ENCODE peak calls at places on chromosome 11, in six cellular contexts. R is pancreas, D is ACHN, X is NCI-H2171, N is C1 segment of cervical spinal cord, L is GM10248. P is an unnamed sample.

GRCh38 chr11:1667906-1668305 is 29.1 kb upstream of the KRTAP5-6 start:
- DNase-seq in X (no peak), N (no peak), D (no peak), R (no peak), L (no peak), P (no peak)

GRCh38 chr11:60168306-60168705 is 14.6 kb downstream of the MS4A6A start:
- DNase-seq in N (no peak), R (no peak), X (no peak), D (no peak), L (no peak), P (no peak)

GRCh38 chr11:115256326-115257197 is 247.7 kb downstream of the CADM1 start:
- DNase-seq in N (no peak), R (no peak), L (peak), D (no peak), X (peak), P (no peak)

GRCh38 chr11:121318848-121319834 is 26.6 kb downstream of the SC5D start:
- DNase-seq in L (no peak), N (no peak), X (no peak), R (no peak), D (peak), P (peak)

GRCh38 chr11:7668911-7669310 is 4.4 kb downstream of the CYB5R2 start:
- DNase-seq in D (no peak), R (no peak), N (no peak), L (no peak), X (no peak), P (no peak)

GRCh38 chr11:118153976-118154375 is 1.4 kb upstream of the SCN4B start:
- DNase-seq in R (no peak), X (no peak), D (no peak), L (no peak), N (no peak), P (no peak)

GRCh38 chr11:15266999-15267398 is 152.3 kb downstream of the INSC start:
- DNase-seq in R (no peak), N (no peak), L (no peak), D (no peak), X (no peak), P (no peak)

GRCh38 chr11:84117394-84117793 is 831.2 kb upstream of the CCDC90B start:
- DNase-seq in R (no peak), N (no peak), D (no peak), L (no peak), X (no peak), P (no peak)

GRCh38 chr11:106236295-106236694 is 158.8 kb downstream of the AASDHPPT start:
- DNase-seq in D (no peak), X (no peak), L (no peak), N (no peak), R (no peak), P (no peak)

GRCh38 chr11:108501396-108501795 is 3.2 kb upstream of the POGLUT3 start:
- DNase-seq in L (no peak), N (no peak), D (no peak), R (no peak), X (no peak), P (peak)

GRCh38 chr11:100647861-100648260 is 39.2 kb upstream of the ARHGAP42 start:
- DNase-seq in N (no peak), X (no peak), L (no peak), D (no peak), R (no peak), P (no peak)

GRCh38 chr11:93775289-93775688 is 8.8 kb upstream of the MED17 start:
- DNase-seq in N (no peak), R (no peak), X (no peak), D (peak), L (no peak), P (no peak)

GRCh38 chr11:125662689-125663088 is 18.0 kb downstream of the ACRV1 start:
- DNase-seq in N (no peak), L (no peak), R (no peak), X (no peak), D (no peak), P (no peak)

GRCh38 chr11:17707833-17708232 is 11.5 kb upstream of the MYOD1 start:
- DNase-seq in X (no peak), L (no peak), R (no peak), D (no peak), N (no peak), P (no peak)

GRCh38 chr11:127656266-127656879 is 655.8 kb upstream of the KIRREL3 start:
- DNase-seq in L (no peak), X (no peak), R (no peak), D (no peak), N (no peak), P (no peak)

GRCh38 chr11:44766972-44767278 is 40.2 kb downstream of the TSPAN18 start:
- DNase-seq in X (no peak), L (no peak), D (no peak), R (no peak), N (no peak), P (peak)

GRCh38 chr11:17753641-17754040 is 19.1 kb downstream of the KCNC1 start:
- DNase-seq in D (no peak), L (no peak), R (no peak), N (no peak), X (no peak), P (no peak)

GRCh38 chr11:79902493-79902892 is 461.7 kb upstream of the TENM4 start:
- DNase-seq in D (no peak), N (no peak), X (no peak), L (no peak), R (no peak), P (peak)

GRCh38 chr11:111906680-111907079 is 4.9 kb downstream of the CRYAB start:
- DNase-seq in D (no peak), N (no peak), X (no peak), L (no peak), R (no peak), P (no peak)

GRCh38 chr11:115535781-115536180 is 31.6 kb upstream of the CADM1 start:
- DNase-seq in N (no peak), L (no peak), R (no peak), D (no peak), X (no peak), P (no peak)

GRCh38 chr11:47330002-47330911 is 22.2 kb downstream of the MYBPC3 start:
- DNase-seq in X (peak), N (no peak), R (no peak), D (no peak), L (no peak), P (peak)

GRCh38 chr11:131934006-131934405 is 563.6 kb downstream of the NTM start:
- DNase-seq in N (no peak), X (no peak), D (no peak), L (no peak), R (no peak), P (no peak)

GRCh38 chr11:134069426-134069921 is 602 bp downstream of the JAM3 start:
- DNase-seq in R (no peak), X (no peak), D (no peak), L (no peak), N (no peak), P (no peak)

GRCh38 chr11:114821626-114822025 is 143.3 kb downstream of the NXPE2 start:
- DNase-seq in R (no peak), N (no peak), X (peak), D (no peak), L (no peak), P (peak)

GRCh38 chr11:6418958-6419611 is at the start of gene APBB1:
- DNase-seq in L (peak), D (peak), X (peak), N (peak), R (peak), P (peak)

GRCh38 chr11:113475160-113475761 is at the start of gene DRD2:
- DNase-seq in L (no peak), N (no peak), D (no peak), R (no peak), X (no peak), P (peak)

GRCh38 chr11:111200010-111200534 is 45.5 kb upstream of the POU2AF2 start:
- DNase-seq in N (no peak), X (no peak), L (no peak), D (no peak), R (no peak), P (no peak)

GRCh38 chr11:20235164-20235563 is 74.9 kb upstream of the DBX1 start:
- DNase-seq in X (no peak), D (no peak), L (no peak), N (no peak), R (no peak), P (no peak)

GRCh38 chr11:102220728-102221467 is 96.4 kb upstream of the BIRC3 start:
- DNase-seq in D (no peak), R (no peak), N (no peak), X (no peak), L (no peak), P (peak)

GRCh38 chr11:569273-569885 is 6.9 kb upstream of the PHRF1 start:
- DNase-seq in N (no peak), L (no peak), X (no peak), D (no peak), R (no peak), P (no peak)

GRCh38 chr11:117176186-117176585 is 2.4 kb upstream of the SIDT2 start:
- DNase-seq in D (no peak), N (no peak), X (no peak), R (no peak), L (no peak), P (no peak)

GRCh38 chr11:62044639-62045121 is 77.2 kb upstream of the FTH1 start:
- DNase-seq in L (no peak), N (no peak), D (no peak), R (no peak), X (no peak), P (peak)

GRCh38 chr11:27464155-27464759 is 8.3 kb downstream of the LGR4 start:
- DNase-seq in N (no peak), R (peak), L (no peak), D (peak), X (no peak), P (peak)

GRCh38 chr11:116224154-116224888 is 548.5 kb downstream of the BUD13 start:
- DNase-seq in N (peak), L (peak), D (peak), R (peak), X (peak), P (peak)